ENCODE peak calls at places on chromosome 6, in ten cellular contexts. J is NT2/D1, Y is mucosa of descending colon, T is ovary, H is PC-3, E is cardiac muscle cell, L is upper lobe of left lung, B is tibial nerve, R is colonic mucosa, N is Panc1. F is an unnamed sample.
A peak's percentile ranks its signal among the peaks of the same experiment; 100 is the strongest.

GRCh38 chr6:43575105-43575771 is 600 bp downstream of the XPO5 start:
- DNase-seq in J (peak; percentile 5), Y (no peak), T (peak; percentile 23), H (peak; percentile 17), E (peak; percentile 74), L (peak; percentile 43), B (no peak), R (peak; percentile 48), N (no peak), F (peak; percentile 24)

GRCh38 chr6:113969888-113970807 is 800 bp downstream of the HDAC2 start:
- DNase-seq in J (no peak), Y (peak; percentile 81), T (peak; percentile 68), H (peak; percentile 14), E (peak; percentile 64), L (peak; percentile 68), B (peak; percentile 13), R (peak; percentile 71), N (no peak), F (peak; percentile 70)

GRCh38 chr6:138403324-138403800 is 661 bp upstream of the HEBP2 start:
- DNase-seq in J (no peak), Y (peak; percentile 74), T (peak; percentile 61), H (no peak), E (peak; percentile 37), L (peak; percentile 42), B (no peak), R (peak; percentile 41), N (no peak), F (peak; percentile 13)

GRCh38 chr6:110357696-110358535 is at the start of gene METTL24:
- DNase-seq in J (no peak), Y (peak; percentile 51), T (peak; percentile 65), H (no peak), E (peak; percentile 56), L (no peak), B (no peak), R (no peak), N (no peak), F (peak; percentile 23)

GRCh38 chr6:133340557-133340956 is 99.4 kb downstream of the EYA4 start:
- DNase-seq in J (no peak), Y (no peak), T (no peak), H (peak; percentile 58), E (no peak), L (no peak), B (no peak), R (no peak), N (no peak), F (no peak)

GRCh38 chr6:33628401-33628964 is 7.4 kb downstream of the ITPR3 start:
- DNase-seq in J (no peak), Y (no peak), T (no peak), H (no peak), E (no peak), L (no peak), B (no peak), R (peak; percentile 46), N (no peak), F (peak; percentile 65)

GRCh38 chr6:43938178-43939101 is 168.4 kb downstream of the VEGFA start:
- DNase-seq in J (no peak), Y (no peak), T (no peak), H (no peak), E (peak; percentile 78), L (peak; percentile 15), B (no peak), R (no peak), N (no peak), F (no peak)

GRCh38 chr6:21970560-21970959 is 326.3 kb downstream of the PRL start:
- DNase-seq in J (no peak), Y (no peak), T (no peak), H (no peak), E (no peak), L (no peak), B (no peak), R (no peak), N (no peak), F (no peak)

GRCh38 chr6:15520616-15521203 is 142.1 kb downstream of the DTNBP1 start:
- DNase-seq in J (no peak), Y (no peak), T (no peak), H (no peak), E (no peak), L (no peak), B (no peak), R (no peak), N (no peak), F (no peak)
- H3K36me3 ChIP-seq in J (peaks cover 64% of the 10 kb centered on the region), Y (no peaks in the 10 kb centered on the region), T (no peaks in the 10 kb centered on the region), H (peaks cover 13% of the 10 kb centered on the region), E (peaks cover 18% of the 10 kb centered on the region), L (peaks cover 48% of the 10 kb centered on the region), B (no peaks in the 10 kb centered on the region), R (no peaks in the 10 kb centered on the region), N (no peaks in the 10 kb centered on the region), F (peaks cover 17% of the 10 kb centered on the region)

GRCh38 chr6:157090736-157091135 is 232.6 kb downstream of the TMEM242 start:
- DNase-seq in J (no peak), Y (no peak), T (no peak), H (no peak), E (no peak), L (no peak), B (no peak), R (no peak), N (no peak), F (no peak)

GRCh38 chr6:157087974-157088373 is 235.3 kb downstream of the TMEM242 start:
- DNase-seq in J (no peak), Y (no peak), T (no peak), H (no peak), E (no peak), L (peak; percentile 66), B (no peak), R (no peak), N (no peak), F (no peak)

GRCh38 chr6:157088841-157089240 is 234.5 kb downstream of the TMEM242 start:
- DNase-seq in J (no peak), Y (no peak), T (no peak), H (no peak), E (no peak), L (no peak), B (no peak), R (no peak), N (no peak), F (no peak)

GRCh38 chr6:157089851-157090250 is 233.5 kb downstream of the TMEM242 start:
- DNase-seq in J (peak; percentile 23), Y (no peak), T (no peak), H (no peak), E (no peak), L (no peak), B (no peak), R (no peak), N (no peak), F (no peak)

DNA sequence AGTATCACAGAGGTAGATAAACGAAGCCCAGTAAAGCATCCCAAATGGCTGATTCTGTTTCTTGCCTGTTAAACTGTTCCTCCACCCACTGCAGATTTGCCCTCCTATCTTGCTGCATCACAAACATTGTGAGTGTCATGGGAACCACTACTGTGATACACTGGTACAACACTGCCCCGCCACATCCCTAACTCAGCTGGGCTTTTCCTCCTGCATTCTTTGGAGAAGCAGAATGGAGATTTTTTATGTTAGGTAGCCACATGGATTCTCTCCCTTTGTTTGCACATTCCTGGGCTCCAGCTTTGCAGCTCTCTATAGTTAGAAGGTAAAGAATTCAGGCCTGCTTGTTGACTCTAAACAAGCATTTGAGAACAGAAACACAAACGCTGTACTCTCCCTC is 234.1 kb downstream of the TMEM242 start:
- DNase-seq in J (peak; percentile 75), Y (no peak), T (no peak), H (no peak), E (peak; percentile 52), L (no peak), B (no peak), R (no peak), N (no peak), F (no peak)
- H3K4me3 ChIP-seq in J (no peak overlapping the region), Y (no peak overlapping the region), T (no peak overlapping the region), H (no peak overlapping the region), E (no peak overlapping the region), L (no peak overlapping the region), B (no peak overlapping the region), R (no peak overlapping the region), N (no peak overlapping the region), F (no peak overlapping the region)

GRCh38 chr6:18234564-18234963 is 29.8 kb downstream of the DEK start:
- DNase-seq in J (no peak), Y (no peak), T (no peak), H (no peak), E (no peak), L (no peak), B (no peak), R (no peak), N (no peak), F (no peak)
- H3K36me3 ChIP-seq in J (peaks cover 48% of the 10 kb centered on the region), Y (no peaks in the 10 kb centered on the region), T (no peaks in the 10 kb centered on the region), H (peaks cover 49% of the 10 kb centered on the region), E (peaks cover 23% of the 10 kb centered on the region), L (peaks cover 41% of the 10 kb centered on the region), B (peaks cover 10% of the 10 kb centered on the region), R (peaks cover 6% of the 10 kb centered on the region), N (peaks cover 21% of the 10 kb centered on the region), F (peaks cover 16% of the 10 kb centered on the region)

DNA sequence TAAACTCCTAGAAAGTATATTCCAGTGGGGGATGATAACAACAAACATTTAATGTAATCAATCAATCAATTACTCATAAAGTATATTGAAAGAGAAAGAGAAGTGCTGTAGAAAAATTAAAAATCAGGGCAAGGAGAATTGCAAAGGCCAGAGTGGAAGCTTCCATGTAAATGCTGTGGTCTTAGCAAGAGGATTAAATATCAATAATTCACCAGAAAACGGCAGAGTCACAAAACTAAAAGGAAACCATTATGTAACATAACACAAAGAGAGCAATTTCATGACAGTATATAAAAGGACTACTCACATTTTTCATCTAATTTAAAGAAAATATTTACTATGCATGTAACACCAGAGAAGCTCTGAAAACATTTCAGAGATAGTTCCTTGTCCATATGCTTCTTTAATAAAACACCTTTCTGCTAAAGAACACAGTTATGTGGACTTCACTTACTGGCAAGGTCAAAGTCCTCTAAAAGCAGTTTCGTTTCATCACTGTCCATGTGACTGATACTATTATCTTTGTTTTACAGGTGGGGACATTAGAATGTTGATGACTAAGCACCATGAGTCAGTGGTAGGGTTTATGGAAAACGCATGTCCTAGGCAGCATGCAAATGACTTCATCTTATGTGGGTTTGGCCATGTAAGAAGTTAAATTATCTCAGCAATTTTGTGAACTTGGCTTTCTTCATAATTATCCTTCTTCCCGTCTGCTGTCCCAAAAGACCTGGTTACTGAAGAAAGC is 185.7 kb upstream of the TENT5A start:
- DNase-seq in J (no peak), Y (no peak), T (no peak), H (peak; percentile 94), E (no peak), L (no peak), B (no peak), R (peak; percentile 25), N (peak; percentile 10), F (peak; percentile 95)
- H3K4me3 ChIP-seq in J (no peak overlapping the region), Y (no peak overlapping the region), T (no peak overlapping the region), H (peak overlapping the region; percentile 51), E (no peak overlapping the region), L (no peak overlapping the region), B (no peak overlapping the region), R (no peak overlapping the region), N (no peak overlapping the region), F (peak overlapping the region; percentile 12)

F was measured in small intestine.